ENCODE peak calls at places on chromosomes 12 and 14, in five cellular contexts. One of them, this sample, is unnamed.
A peak's percentile ranks its signal among the peaks of the same experiment; 100 is the strongest.

GRCh38 chr14:26412421-26412820 is 185.4 kb downstream of the NOVA1 start:
- DNase-seq in AG10803: no peak
- DNase-seq in brain microvascular endothelial cell: no peak
- DNase-seq in endothelial cell: no peak
- DNase-seq in anterior cingulate cortex: no peak
- DNase-seq in this sample: no peak

GRCh38 chr14:94049625-94050023 is 23.5 kb downstream of the OTUB2 start:
- DNase-seq in brain microvascular endothelial cell: no peak
- DNase-seq in AG10803: no peak
- DNase-seq in anterior cingulate cortex: no peak
- DNase-seq in endothelial cell: no peak
- DNase-seq in this sample: no peak

GRCh38 chr14:69044965-69045555 is 66.0 kb upstream of the ACTN1 start:
- DNase-seq in anterior cingulate cortex: peak; percentile 30
- DNase-seq in AG10803: peak; percentile 52
- DNase-seq in endothelial cell: no peak
- DNase-seq in brain microvascular endothelial cell: no peak
- DNase-seq in this sample: peak; percentile 56

GRCh38 chr14:33986804-33987203 is 35.9 kb upstream of the EGLN3 start:
- DNase-seq in anterior cingulate cortex: no peak
- DNase-seq in AG10803: peak; percentile 86
- DNase-seq in endothelial cell: no peak
- DNase-seq in brain microvascular endothelial cell: peak; percentile 82
- DNase-seq in this sample: peak; percentile 89

GRCh38 chr12:79420146-79420618 is 270.6 kb downstream of the PAWR start:
- DNase-seq in endothelial cell: no peak
- DNase-seq in anterior cingulate cortex: no peak
- DNase-seq in AG10803: peak; percentile 98
- DNase-seq in brain microvascular endothelial cell: peak; percentile 92
- DNase-seq in this sample: peak; percentile 96

GRCh38 chr12:3278681-3279414 is 201.7 kb downstream of the TSPAN9 start:
- DNase-seq in brain microvascular endothelial cell: no peak
- DNase-seq in endothelial cell: no peak
- DNase-seq in anterior cingulate cortex: no peak
- DNase-seq in AG10803: no peak
- DNase-seq in this sample: peak; percentile 16

GRCh38 chr14:67373347-67373746 is 13.2 kb downstream of the EIF2S1 start:
- DNase-seq in AG10803: no peak
- DNase-seq in anterior cingulate cortex: no peak
- DNase-seq in brain microvascular endothelial cell: no peak
- DNase-seq in endothelial cell: no peak
- DNase-seq in this sample: no peak

GRCh38 chr14:96797943-96798349 is 764 bp downstream of the VRK1 start:
- DNase-seq in AG10803: no peak
- DNase-seq in brain microvascular endothelial cell: no peak
- DNase-seq in endothelial cell: no peak
- DNase-seq in anterior cingulate cortex: no peak
- DNase-seq in this sample: no peak

GRCh38 chr12:8078400-8078799 is 3.7 kb upstream of the NECAP1 start:
- DNase-seq in endothelial cell: peak; percentile 54
- DNase-seq in AG10803: peak; percentile 72
- DNase-seq in anterior cingulate cortex: no peak
- DNase-seq in brain microvascular endothelial cell: peak; percentile 63
- DNase-seq in this sample: peak; percentile 68